ENCODE peak calls at places on chromosomes 7 and 10, in six cellular contexts. One of them, this sample, is unnamed.

GRCh38 chr7:104275900-104276299 is 52.5 kb upstream of the LHFPL3 start:
- DNase-seq in right lobe of liver: no peak
- DNase-seq in uterus: no peak
- DNase-seq in suprapubic skin: no peak
- DNase-seq in esophagus squamous epithelium: no peak
- DNase-seq in body of pancreas: no peak
- DNase-seq in this sample: no peak

GRCh38 chr7:128904381-128905197 is 5.9 kb downstream of the KCP start:
- DNase-seq in right lobe of liver: no peak
- DNase-seq in uterus: no peak
- DNase-seq in suprapubic skin: peak; percentile 46
- DNase-seq in esophagus squamous epithelium: no peak
- DNase-seq in body of pancreas: peak; percentile 42
- DNase-seq in this sample: peak; percentile 37

GRCh38 chr10:13001041-13001886 is at the start of gene CCDC3:
- DNase-seq in right lobe of liver: peak; percentile 31
- DNase-seq in uterus: peak; percentile 22
- DNase-seq in suprapubic skin: peak; percentile 59
- DNase-seq in esophagus squamous epithelium: no peak
- DNase-seq in body of pancreas: peak; percentile 12
- DNase-seq in this sample: peak; percentile 3

GRCh38 chr7:96728139-96728538 is 18.5 kb upstream of the SEM1 start:
- DNase-seq in right lobe of liver: no peak
- DNase-seq in uterus: no peak
- DNase-seq in suprapubic skin: no peak
- DNase-seq in esophagus squamous epithelium: no peak
- DNase-seq in body of pancreas: no peak
- DNase-seq in this sample: no peak

GRCh38 chr10:75038335-75038734 is 73.1 kb upstream of the SAMD8 start:
- DNase-seq in right lobe of liver: no peak
- DNase-seq in uterus: peak; percentile 73
- DNase-seq in suprapubic skin: no peak
- DNase-seq in esophagus squamous epithelium: no peak
- DNase-seq in body of pancreas: peak; percentile 36
- DNase-seq in this sample: no peak

GRCh38 chr7:106114735-106115383 is 2.7 kb upstream of the SYPL1 start:
- DNase-seq in right lobe of liver: no peak
- DNase-seq in uterus: no peak
- DNase-seq in suprapubic skin: no peak
- DNase-seq in esophagus squamous epithelium: no peak
- DNase-seq in body of pancreas: no peak
- DNase-seq in this sample: no peak

GRCh38 chr7:107327986-107328569 is 141.8 kb upstream of the GPR22 start:
- DNase-seq in right lobe of liver: no peak
- DNase-seq in uterus: no peak
- DNase-seq in suprapubic skin: no peak
- DNase-seq in esophagus squamous epithelium: no peak
- DNase-seq in body of pancreas: no peak
- DNase-seq in this sample: no peak

GRCh38 chr7:22480523-22481075 is 19.4 kb downstream of the STEAP1B start:
- DNase-seq in right lobe of liver: no peak
- DNase-seq in uterus: no peak
- DNase-seq in suprapubic skin: no peak
- DNase-seq in esophagus squamous epithelium: no peak
- DNase-seq in body of pancreas: no peak
- DNase-seq in this sample: no peak

GRCh38 chr10:101290415-101290814 is 61.2 kb upstream of the LBX1 start:
- DNase-seq in right lobe of liver: no peak
- DNase-seq in uterus: no peak
- DNase-seq in suprapubic skin: no peak
- DNase-seq in esophagus squamous epithelium: no peak
- DNase-seq in body of pancreas: no peak
- DNase-seq in this sample: peak; percentile 26

GRCh38 chr10:70492786-70493659 is 14.5 kb downstream of the PALD1 start:
- DNase-seq in right lobe of liver: peak; percentile 36
- DNase-seq in uterus: no peak
- DNase-seq in suprapubic skin: no peak
- DNase-seq in esophagus squamous epithelium: no peak
- DNase-seq in body of pancreas: peak; percentile 69
- DNase-seq in this sample: no peak

GRCh38 chr7:47231627-47232026 is 350.3 kb downstream of the TNS3 start:
- DNase-seq in right lobe of liver: no peak
- DNase-seq in uterus: no peak
- DNase-seq in suprapubic skin: no peak
- DNase-seq in esophagus squamous epithelium: no peak
- DNase-seq in body of pancreas: no peak
- DNase-seq in this sample: no peak

GRCh38 chr7:152435384-152436278 is at the start of gene KMT2C:
- DNase-seq in right lobe of liver: peak; percentile 71
- DNase-seq in uterus: peak; percentile 59
- DNase-seq in suprapubic skin: peak; percentile 74
- DNase-seq in esophagus squamous epithelium: no peak
- DNase-seq in body of pancreas: peak; percentile 74
- DNase-seq in this sample: peak; percentile 82

GRCh38 chr7:112199035-112199655 is 7.1 kb downstream of the DOCK4 start:
- DNase-seq in right lobe of liver: no peak
- DNase-seq in uterus: no peak
- DNase-seq in suprapubic skin: no peak
- DNase-seq in esophagus squamous epithelium: no peak
- DNase-seq in body of pancreas: no peak
- DNase-seq in this sample: no peak

GRCh38 chr7:38453187-38453586 is 178.0 kb downstream of the AMPH start:
- DNase-seq in right lobe of liver: no peak
- DNase-seq in uterus: no peak
- DNase-seq in suprapubic skin: no peak
- DNase-seq in esophagus squamous epithelium: no peak
- DNase-seq in body of pancreas: no peak
- DNase-seq in this sample: no peak

GRCh38 chr10:100009283-100009792 is 409 bp downstream of the DNMBP start:
- DNase-seq in right lobe of liver: peak; percentile 33
- DNase-seq in uterus: no peak
- DNase-seq in suprapubic skin: no peak
- DNase-seq in esophagus squamous epithelium: no peak
- DNase-seq in body of pancreas: peak; percentile 55
- DNase-seq in this sample: peak; percentile 83

GRCh38 chr10:80191589-80192270 is 13.6 kb downstream of the ANXA11 start:
- DNase-seq in right lobe of liver: no peak
- DNase-seq in uterus: no peak
- DNase-seq in suprapubic skin: no peak
- DNase-seq in esophagus squamous epithelium: no peak
- DNase-seq in body of pancreas: peak; percentile 93
- DNase-seq in this sample: no peak

GRCh38 chr10:61356342-61356741 is 96.8 kb downstream of the TMEM26 start:
- DNase-seq in right lobe of liver: no peak
- DNase-seq in uterus: no peak
- DNase-seq in suprapubic skin: no peak
- DNase-seq in esophagus squamous epithelium: no peak
- DNase-seq in body of pancreas: no peak
- DNase-seq in this sample: no peak

GRCh38 chr7:29287366-29287765 is 92.8 kb downstream of the CHN2 start:
- DNase-seq in right lobe of liver: no peak
- DNase-seq in uterus: no peak
- DNase-seq in suprapubic skin: no peak
- DNase-seq in esophagus squamous epithelium: no peak
- DNase-seq in body of pancreas: peak; percentile 34
- DNase-seq in this sample: no peak

GRCh38 chr10:22489467-22489866 is 144.2 kb downstream of the SPAG6 start:
- DNase-seq in right lobe of liver: no peak
- DNase-seq in uterus: no peak
- DNase-seq in suprapubic skin: no peak
- DNase-seq in esophagus squamous epithelium: no peak
- DNase-seq in body of pancreas: no peak
- DNase-seq in this sample: no peak

GRCh38 chr10:107653832-107654287 is 489.4 kb upstream of the SORCS1 start:
- DNase-seq in right lobe of liver: no peak
- DNase-seq in uterus: no peak
- DNase-seq in suprapubic skin: no peak
- DNase-seq in esophagus squamous epithelium: no peak
- DNase-seq in body of pancreas: peak; percentile 45
- DNase-seq in this sample: no peak

GRCh38 chr7:32890553-32891045 is 961 bp downstream of the KBTBD2 start:
- DNase-seq in right lobe of liver: no peak
- DNase-seq in uterus: no peak
- DNase-seq in suprapubic skin: no peak
- DNase-seq in esophagus squamous epithelium: no peak
- DNase-seq in body of pancreas: peak; percentile 48
- DNase-seq in this sample: peak; percentile 90

GRCh38 chr7:45239486-45239885 is 81.9 kb downstream of the RAMP3 start:
- DNase-seq in right lobe of liver: no peak
- DNase-seq in uterus: no peak
- DNase-seq in suprapubic skin: no peak
- DNase-seq in esophagus squamous epithelium: no peak
- DNase-seq in body of pancreas: no peak
- DNase-seq in this sample: no peak

GRCh38 chr7:134885967-134886352 is 100.3 kb upstream of the AGBL3 start:
- DNase-seq in right lobe of liver: no peak
- DNase-seq in uterus: no peak
- DNase-seq in suprapubic skin: no peak
- DNase-seq in esophagus squamous epithelium: no peak
- DNase-seq in body of pancreas: no peak
- DNase-seq in this sample: no peak

GRCh38 chr7:2841907-2842306 is 2.2 kb downstream of the GNA12 start:
- DNase-seq in right lobe of liver: no peak
- DNase-seq in uterus: no peak
- DNase-seq in suprapubic skin: no peak
- DNase-seq in esophagus squamous epithelium: no peak
- DNase-seq in body of pancreas: no peak
- DNase-seq in this sample: no peak

GRCh38 chr7:2845193-2845592 is 1.1 kb upstream of the GNA12 start:
- DNase-seq in right lobe of liver: no peak
- DNase-seq in uterus: no peak
- DNase-seq in suprapubic skin: no peak
- DNase-seq in esophagus squamous epithelium: no peak
- DNase-seq in body of pancreas: no peak
- DNase-seq in this sample: no peak

GRCh38 chr7:2844153-2845077 is at the start of gene GNA12:
- DNase-seq in right lobe of liver: peak; percentile 98
- DNase-seq in uterus: peak; percentile 99
- DNase-seq in suprapubic skin: peak; percentile 99
- DNase-seq in esophagus squamous epithelium: peak; percentile 86
- DNase-seq in body of pancreas: peak; percentile 99
- DNase-seq in this sample: peak; percentile 97

GRCh38 chr7:2843191-2843685 is 870 bp downstream of the GNA12 start:
- DNase-seq in right lobe of liver: no peak
- DNase-seq in uterus: no peak
- DNase-seq in suprapubic skin: no peak
- DNase-seq in esophagus squamous epithelium: no peak
- DNase-seq in body of pancreas: no peak
- DNase-seq in this sample: no peak

GRCh38 chr7:2843711-2844152 is 376 bp downstream of the GNA12 start:
- DNase-seq in right lobe of liver: peak; percentile 53
- DNase-seq in uterus: peak; percentile 48
- DNase-seq in suprapubic skin: no peak
- DNase-seq in esophagus squamous epithelium: no peak
- DNase-seq in body of pancreas: peak; percentile 44
- DNase-seq in this sample: peak; percentile 85
- TF ChIP-seq POLR2A in right lobe of liver: no peak
- TF ChIP-seq POLR2A in uterus: no peak
- TF ChIP-seq POLR2A in suprapubic skin: no peak
- TF ChIP-seq POLR2A in esophagus squamous epithelium: no peak
- TF ChIP-seq POLR2A in body of pancreas: no peak
- TF ChIP-seq POLR2A in this sample: no peak

GRCh38 chr7:78020874-78021249 is 222.3 kb downstream of the PHTF2 start:
- DNase-seq in right lobe of liver: no peak
- DNase-seq in uterus: no peak
- DNase-seq in suprapubic skin: no peak
- DNase-seq in esophagus squamous epithelium: no peak
- DNase-seq in body of pancreas: no peak
- DNase-seq in this sample: no peak

GRCh38 chr7:78019457-78020130 is 221.0 kb downstream of the PHTF2 start:
- DNase-seq in right lobe of liver: peak; percentile 93
- DNase-seq in uterus: peak; percentile 91
- DNase-seq in suprapubic skin: peak; percentile 95
- DNase-seq in esophagus squamous epithelium: peak; percentile 25
- DNase-seq in body of pancreas: peak; percentile 94
- DNase-seq in this sample: peak; percentile 72

GRCh38 chr7:78022165-78022564 is 223.6 kb downstream of the PHTF2 start:
- DNase-seq in right lobe of liver: no peak
- DNase-seq in uterus: no peak
- DNase-seq in suprapubic skin: no peak
- DNase-seq in esophagus squamous epithelium: no peak
- DNase-seq in body of pancreas: no peak
- DNase-seq in this sample: no peak

GRCh38 chr7:78018541-78019456 is 220.2 kb downstream of the PHTF2 start:
- DNase-seq in right lobe of liver: peak; percentile 22
- DNase-seq in uterus: peak; percentile 39
- DNase-seq in suprapubic skin: no peak
- DNase-seq in esophagus squamous epithelium: no peak
- DNase-seq in body of pancreas: peak; percentile 27
- DNase-seq in this sample: peak; percentile 46

GRCh38 chr7:78020131-78020873 is 221.7 kb downstream of the PHTF2 start:
- DNase-seq in right lobe of liver: no peak
- DNase-seq in uterus: peak; percentile 53
- DNase-seq in suprapubic skin: peak; percentile 76
- DNase-seq in esophagus squamous epithelium: no peak
- DNase-seq in body of pancreas: peak; percentile 84
- DNase-seq in this sample: peak; percentile 74
- TF ChIP-seq POLR2A in right lobe of liver: no peak
- TF ChIP-seq POLR2A in uterus: no peak
- TF ChIP-seq POLR2A in suprapubic skin: no peak
- TF ChIP-seq POLR2A in esophagus squamous epithelium: no peak
- TF ChIP-seq POLR2A in body of pancreas: no peak
- TF ChIP-seq POLR2A in this sample: no peak

GRCh38 chr7:25862254-25862992 is 289.6 kb upstream of the NFE2L3 start:
- DNase-seq in right lobe of liver: peak; percentile 80
- DNase-seq in uterus: peak; percentile 89
- DNase-seq in suprapubic skin: peak; percentile 99
- DNase-seq in esophagus squamous epithelium: peak; percentile 90
- DNase-seq in body of pancreas: peak; percentile 81
- DNase-seq in this sample: peak; percentile 97
- TF ChIP-seq POLR2A in right lobe of liver: no peak
- TF ChIP-seq POLR2A in uterus: no peak
- TF ChIP-seq POLR2A in suprapubic skin: no peak
- TF ChIP-seq POLR2A in esophagus squamous epithelium: no peak
- TF ChIP-seq POLR2A in body of pancreas: no peak
- TF ChIP-seq POLR2A in this sample: no peak

GRCh38 chr10:27240212-27240890 is at the start of gene ACBD5:
- DNase-seq in right lobe of liver: peak; percentile 93
- DNase-seq in uterus: peak; percentile 81
- DNase-seq in suprapubic skin: peak; percentile 96
- DNase-seq in esophagus squamous epithelium: peak; percentile 71
- DNase-seq in body of pancreas: peak; percentile 96
- DNase-seq in this sample: peak; percentile 88

GRCh38 chr10:27242473-27242950 is 1.9 kb upstream of the ACBD5 start:
- DNase-seq in right lobe of liver: no peak
- DNase-seq in uterus: no peak
- DNase-seq in suprapubic skin: no peak
- DNase-seq in esophagus squamous epithelium: no peak
- DNase-seq in body of pancreas: no peak
- DNase-seq in this sample: no peak

GRCh38 chr10:27242951-27243551 is 2.5 kb upstream of the ACBD5 start:
- DNase-seq in right lobe of liver: peak; percentile 56
- DNase-seq in uterus: peak; percentile 46
- DNase-seq in suprapubic skin: no peak
- DNase-seq in esophagus squamous epithelium: peak; percentile 42
- DNase-seq in body of pancreas: peak; percentile 73
- DNase-seq in this sample: peak; percentile 77

GRCh38 chr10:27241640-27242472 is 1.3 kb upstream of the ACBD5 start:
- DNase-seq in right lobe of liver: peak; percentile 95
- DNase-seq in uterus: peak; percentile 92
- DNase-seq in suprapubic skin: peak; percentile 94
- DNase-seq in esophagus squamous epithelium: peak; percentile 59
- DNase-seq in body of pancreas: peak; percentile 92
- DNase-seq in this sample: peak; percentile 95

GRCh38 chr10:27240891-27241639 is 468 bp upstream of the ACBD5 start:
- DNase-seq in right lobe of liver: peak; percentile 42
- DNase-seq in uterus: peak; percentile 31
- DNase-seq in suprapubic skin: no peak
- DNase-seq in esophagus squamous epithelium: no peak
- DNase-seq in body of pancreas: peak; percentile 41
- DNase-seq in this sample: peak; percentile 66
- TF ChIP-seq POLR2A in right lobe of liver: no peak
- TF ChIP-seq POLR2A in uterus: no peak
- TF ChIP-seq POLR2A in suprapubic skin: no peak
- TF ChIP-seq POLR2A in esophagus squamous epithelium: no peak
- TF ChIP-seq POLR2A in body of pancreas: no peak
- TF ChIP-seq POLR2A in this sample: no peak